ENCODE peak calls at places on chromosomes 4 and X, in five cellular contexts. H, L, Z, S and Q are unnamed samples.

GRCh38 chrX:108945883-108946523 is 209.6 kb upstream of the IRS4 start:
- DNase-seq in H (no peak), L (no peak), Z (no peak), S (no peak), Q (no peak)

GRCh38 chrX:135421537-135421931 is 210 bp upstream of the SMIM10L2A start:
- DNase-seq in H (peak), L (peak), Z (peak), S (peak), Q (peak)

GRCh38 chr4:152943673-152944072 is 7.5 kb downstream of the FHDC1 start:
- DNase-seq in H (peak), L (no peak), Z (no peak), S (peak), Q (no peak)

GRCh38 chr4:170057851-170058250 is 31.7 kb upstream of the MFAP3L start:
- DNase-seq in H (no peak), L (no peak), Z (no peak), S (no peak), Q (no peak)

GRCh38 chrX:153032397-153033118 is 23.7 kb upstream of the PNMA3 start:
- DNase-seq in H (peak), L (peak), Z (peak), S (peak), Q (peak)

GRCh38 chrX:101078716-101079115 is at the start of gene TMEM35A:
- DNase-seq in H (peak), L (peak), Z (no peak), S (peak), Q (no peak)

GRCh38 chr4:20572976-20573375 is 127.3 kb upstream of the PACRGL start:
- DNase-seq in H (no peak), L (no peak), Z (no peak), S (no peak), Q (no peak)

GRCh38 chr4:172666711-172667368 is 501.8 kb upstream of the GALNT7 start:
- DNase-seq in H (peak), L (no peak), Z (no peak), S (no peak), Q (no peak)

GRCh38 chr4:74661427-74662171 is 132.7 kb downstream of the BTC start:
- DNase-seq in H (peak), L (no peak), Z (no peak), S (peak), Q (no peak)

GRCh38 chrX:27840881-27841280 is 33.1 kb downstream of the MAGEB10 start:
- DNase-seq in H (no peak), L (no peak), Z (no peak), S (no peak), Q (no peak)

GRCh38 chr4:100797356-100797755 is 279.5 kb upstream of the EMCN start:
- DNase-seq in H (no peak), L (no peak), Z (no peak), S (no peak), Q (no peak)

GRCh38 chr4:3367866-3368265 is 73.9 kb upstream of the HGFAC start:
- DNase-seq in H (no peak), L (no peak), Z (no peak), S (no peak), Q (no peak)

GRCh38 chr4:150769235-150769634 is 187.3 kb downstream of the MAB21L2 start:
- DNase-seq in H (peak), L (no peak), Z (no peak), S (peak), Q (no peak)

GRCh38 chrX:110924871-110925270 is 129.3 kb upstream of the CHRDL1 start:
- DNase-seq in H (peak), L (no peak), Z (no peak), S (peak), Q (no peak)

GRCh38 chrX:70769659-70770232 is 138.8 kb downstream of the TEX11 start:
- DNase-seq in H (peak), L (peak), Z (no peak), S (no peak), Q (no peak)

GRCh38 chrX:25012793-25013592 is 2.8 kb downstream of the ARX start:
- DNase-seq in H (peak), L (no peak), Z (no peak), S (no peak), Q (no peak)

GRCh38 chrX:153709726-153710674 is 14.2 kb downstream of the BCAP31 start:
- DNase-seq in H (no peak), L (no peak), Z (no peak), S (no peak), Q (no peak)

GRCh38 chr4:151489462-151490203 is 80.7 kb downstream of the FHIP1A start:
- DNase-seq in H (no peak), L (no peak), Z (no peak), S (no peak), Q (no peak)

GRCh38 chr4:623914-624626 is 1.3 kb upstream of the PDE6B start:
- DNase-seq in H (peak), L (no peak), Z (no peak), S (no peak), Q (no peak)

GRCh38 chr4:172173206-172173605 is 360.0 kb downstream of the GALNTL6 start:
- DNase-seq in H (peak), L (no peak), Z (no peak), S (no peak), Q (no peak)